ENCODE peak calls at places on chromosomes 6 and 20, in seven cellular contexts. H is posterior cingulate gyrus; X is CMK; Z is NCI-H2081; L is activated CD4-positive, alpha-beta T cell treated with anti-CD3 and anti-CD28 coated beads for 24 hours; B is PC-3; K is stimulated activated naive CD8-positive, alpha-beta T cell treated with anti-CD3 and anti-CD28 coated beads, Interleukin-15, amount 100 ng/mL, for 72 hours. R is an unnamed sample.

GRCh38 chr6:30740540-30740870 is 2.0 kb downstream of the FLOT1 start:
- DNase-seq in X (no peak), H (no peak), B (no peak), Z (no peak), K (no peak), L (no peak), R (no peak)

GRCh38 chr6:156511051-156511450 is 266.1 kb upstream of the ARID1B start:
- DNase-seq in Z (no peak), L (no peak), K (no peak), H (no peak), X (no peak), B (no peak), R (no peak)

GRCh38 chr20:54047048-54047447 is 23.3 kb downstream of the BCAS1 start:
- DNase-seq in H (no peak), X (no peak), Z (no peak), L (no peak), K (no peak), B (no peak), R (no peak)

GRCh38 chr20:32476684-32477593 is 108.2 kb downstream of the NOL4L start:
- DNase-seq in X (no peak), B (no peak), K (no peak), H (no peak), Z (no peak), L (no peak), R (no peak)

GRCh38 chr20:63186528-63187316 is 29.2 kb downstream of the YTHDF1 start:
- DNase-seq in X (no peak), H (no peak), B (peak), K (no peak), L (no peak), Z (no peak), R (no peak)

GRCh38 chr6:16736856-16737255 is 24.4 kb downstream of the ATXN1 start:
- DNase-seq in X (no peak), L (no peak), K (no peak), B (peak), H (no peak), Z (no peak), R (no peak)

GRCh38 chr20:49620364-49621240 is 52.7 kb upstream of the PTGIS start:
- DNase-seq in X (no peak), Z (no peak), L (no peak), B (no peak), H (no peak), K (peak), R (no peak)

GRCh38 chr6:167937948-167938911 is 59.2 kb upstream of the KIF25 start:
- DNase-seq in L (no peak), H (no peak), Z (no peak), X (no peak), K (no peak), B (peak), R (no peak)

GRCh38 chr6:80179691-80180090 is 73.2 kb downstream of the BCKDHB start:
- DNase-seq in L (no peak), H (no peak), K (no peak), X (no peak), Z (no peak), B (peak), R (no peak)

GRCh38 chr20:2022163-2022562 is 28.3 kb upstream of the PDYN start:
- DNase-seq in H (no peak), L (no peak), K (no peak), X (no peak), Z (peak), B (no peak), R (no peak)

GRCh38 chr6:52550014-52550575 is 26.8 kb downstream of the TRAM2 start:
- DNase-seq in X (no peak), H (no peak), L (no peak), B (no peak), Z (no peak), K (no peak), R (no peak)

GRCh38 chr6:126535138-126535537 is 195.2 kb downstream of the CENPW start:
- DNase-seq in L (no peak), X (no peak), Z (peak), B (no peak), H (no peak), K (no peak), R (no peak)

GRCh38 chr6:23301546-23301945 is 732.2 kb downstream of the HDGFL1 start:
- DNase-seq in K (no peak), Z (no peak), H (no peak), L (no peak), B (no peak), X (no peak), R (no peak)

GRCh38 chr20:10603971-10604864 is 69.6 kb downstream of the JAG1 start:
- DNase-seq in L (no peak), B (peak), H (peak), Z (no peak), K (no peak), X (no peak), R (no peak)

GRCh38 chr20:24494460-24494920 is 25.1 kb downstream of the SYNDIG1 start:
- DNase-seq in B (no peak), H (no peak), Z (no peak), X (no peak), K (no peak), L (no peak), R (no peak)

GRCh38 chr20:43942213-43942590 is 27.6 kb downstream of the TOX2 start:
- DNase-seq in X (no peak), Z (no peak), B (no peak), H (no peak), K (no peak), L (no peak), R (no peak)

GRCh38 chr20:51758978-51759544 is 9.1 kb downstream of the ATP9A start:
- DNase-seq in L (no peak), X (no peak), H (peak), K (no peak), B (no peak), Z (no peak), R (peak)

GRCh38 chr6:135094403-135094821 is 39.8 kb upstream of the HBS1L start:
- DNase-seq in L (no peak), K (peak), B (peak), H (no peak), X (no peak), Z (no peak), R (no peak)

GRCh38 chr20:63660622-63661021 is 2.5 kb downstream of the RTEL1 start:
- DNase-seq in K (no peak), Z (no peak), X (no peak), L (no peak), B (no peak), H (no peak), R (no peak)